ENCODE peak calls at places on chromosomes 13 and 19, in six cellular contexts. One of them, this sample, is unnamed.
A peak's percentile ranks its signal among the peaks of the same experiment; 100 is the strongest.

GRCh38 chr13:26562538-26562890 is 5.0 kb downstream of the WASF3 start:
- DNase-seq in H9: no peak
- DNase-seq in H1: no peak
- DNase-seq in mesendoderm: peak; percentile 7
- DNase-seq in mesenchymal stem cell: peak; percentile 38
- DNase-seq in IMR-90: peak; percentile 28
- DNase-seq in this sample: no peak

GRCh38 chr19:30305346-30306060 is 66.7 kb upstream of the ZNF536 start:
- DNase-seq in H9: no peak
- DNase-seq in H1: no peak
- DNase-seq in mesendoderm: no peak
- DNase-seq in mesenchymal stem cell: no peak
- DNase-seq in IMR-90: no peak
- DNase-seq in this sample: no peak

GRCh38 chr13:67223742-67224141 is 6.4 kb downstream of the PCDH9 start:
- DNase-seq in H9: no peak
- DNase-seq in H1: no peak
- DNase-seq in mesendoderm: no peak
- DNase-seq in mesenchymal stem cell: no peak
- DNase-seq in IMR-90: peak; percentile 32
- DNase-seq in this sample: no peak

GRCh38 chr13:51297556-51297955 is 41.9 kb upstream of the SERPINE3 start:
- DNase-seq in H9: no peak
- DNase-seq in H1: no peak
- DNase-seq in mesendoderm: peak; percentile 44
- DNase-seq in mesenchymal stem cell: no peak
- DNase-seq in IMR-90: no peak
- DNase-seq in this sample: no peak

GRCh38 chr13:42970824-42971669 is 21.0 kb downstream of the EPSTI1 start:
- DNase-seq in H9: peak; percentile 48
- DNase-seq in H1: peak; percentile 58
- DNase-seq in mesendoderm: peak; percentile 86
- DNase-seq in mesenchymal stem cell: peak; percentile 51
- DNase-seq in IMR-90: peak; percentile 43
- DNase-seq in this sample: peak; percentile 47

GRCh38 chr13:109821038-109821545 is 34.7 kb upstream of the IRS2 start:
- DNase-seq in H9: no peak
- DNase-seq in H1: no peak
- DNase-seq in mesendoderm: no peak
- DNase-seq in mesenchymal stem cell: no peak
- DNase-seq in IMR-90: no peak
- DNase-seq in this sample: no peak

GRCh38 chr13:114067381-114067885 is 65.0 kb downstream of the RASA3 start:
- DNase-seq in H9: no peak
- DNase-seq in H1: no peak
- DNase-seq in mesendoderm: no peak
- DNase-seq in mesenchymal stem cell: peak; percentile 61
- DNase-seq in IMR-90: peak; percentile 68
- DNase-seq in this sample: no peak

GRCh38 chr19:8615813-8616596 is 5.5 kb upstream of the ADAMTS10 start:
- DNase-seq in H9: peak; percentile 67
- DNase-seq in H1: peak; percentile 87
- DNase-seq in mesendoderm: peak; percentile 66
- DNase-seq in mesenchymal stem cell: peak; percentile 50
- DNase-seq in IMR-90: peak; percentile 55
- DNase-seq in this sample: peak; percentile 64

GRCh38 chr19:16118489-16119033 is 6.9 kb downstream of the RAB8A start:
- DNase-seq in H9: no peak
- DNase-seq in H1: no peak
- DNase-seq in mesendoderm: no peak
- DNase-seq in mesenchymal stem cell: no peak
- DNase-seq in IMR-90: no peak
- DNase-seq in this sample: no peak

GRCh38 chr19:33800012-33800680 is 3.5 kb downstream of the KCTD15 start:
- DNase-seq in H9: no peak
- DNase-seq in H1: no peak
- DNase-seq in mesendoderm: no peak
- DNase-seq in mesenchymal stem cell: no peak
- DNase-seq in IMR-90: no peak
- DNase-seq in this sample: no peak

GRCh38 chr19:1755467-1756155 is 2.3 kb downstream of the ONECUT3 start:
- DNase-seq in H9: no peak
- DNase-seq in H1: peak; percentile 68
- DNase-seq in mesendoderm: no peak
- DNase-seq in mesenchymal stem cell: no peak
- DNase-seq in IMR-90: no peak
- DNase-seq in this sample: no peak

GRCh38 chr19:40205760-40206159 is 12.4 kb downstream of the TTC9B start:
- DNase-seq in H9: peak; percentile 41
- DNase-seq in H1: no peak
- DNase-seq in mesendoderm: no peak
- DNase-seq in mesenchymal stem cell: no peak
- DNase-seq in IMR-90: no peak
- DNase-seq in this sample: no peak

GRCh38 chr13:41622545-41623429 is 165.4 kb downstream of the RGCC start:
- DNase-seq in H9: no peak
- DNase-seq in H1: no peak
- DNase-seq in mesendoderm: no peak
- DNase-seq in mesenchymal stem cell: peak; percentile 51
- DNase-seq in IMR-90: peak; percentile 59
- DNase-seq in this sample: no peak
- H2BK120ac ChIP-seq in H9: no peak overlapping the region
- H2BK120ac ChIP-seq in H1: no peak overlapping the region
- H2BK120ac ChIP-seq in mesendoderm: no peak overlapping the region
- H2BK120ac ChIP-seq in mesenchymal stem cell: no peak overlapping the region
- H2BK120ac ChIP-seq in IMR-90: peak overlapping the region; percentile 80
- H2BK120ac ChIP-seq in this sample: no peak overlapping the region

DNA sequence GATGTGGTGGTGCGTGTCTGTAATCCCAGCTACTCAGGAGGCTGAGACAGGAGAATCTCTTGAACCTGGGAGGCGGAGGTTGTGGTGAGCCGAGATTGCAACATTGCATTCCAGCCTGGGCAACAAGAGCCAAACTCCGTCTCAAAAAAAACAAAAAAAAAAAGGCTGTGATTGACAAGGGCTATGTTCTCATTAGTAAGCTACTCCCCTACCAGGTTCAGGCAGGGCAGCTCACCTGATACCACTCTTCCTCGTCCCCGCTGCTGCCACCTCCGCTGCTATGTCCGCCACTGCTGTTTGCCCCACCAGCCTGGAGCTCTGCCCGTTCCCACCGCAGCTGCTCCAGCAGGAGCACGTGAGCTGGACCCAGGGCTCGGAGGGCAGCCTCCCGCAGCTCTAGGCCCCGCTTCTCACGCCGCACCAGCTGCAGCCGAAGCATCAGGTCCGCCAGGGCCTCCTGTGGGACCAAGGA is 9.4 kb downstream of the USHBP1 start:
- DNase-seq in H9: peak; percentile 65
- DNase-seq in H1: no peak
- DNase-seq in mesendoderm: no peak
- DNase-seq in mesenchymal stem cell: no peak
- DNase-seq in IMR-90: no peak
- DNase-seq in this sample: no peak
- H2BK120ac ChIP-seq in H9: no peak overlapping the region
- H2BK120ac ChIP-seq in H1: no peak overlapping the region
- H2BK120ac ChIP-seq in mesendoderm: no peak overlapping the region
- H2BK120ac ChIP-seq in mesenchymal stem cell: no peak overlapping the region
- H2BK120ac ChIP-seq in IMR-90: no peak overlapping the region
- H2BK120ac ChIP-seq in this sample: no peak overlapping the region

GRCh38 chr13:20416223-20416622 is 109.4 kb downstream of the CRYL1 start:
- DNase-seq in H9: no peak
- DNase-seq in H1: no peak
- DNase-seq in mesendoderm: no peak
- DNase-seq in mesenchymal stem cell: no peak
- DNase-seq in IMR-90: no peak
- DNase-seq in this sample: no peak
- H2BK120ac ChIP-seq in H9: no peak overlapping the region
- H2BK120ac ChIP-seq in H1: no peak overlapping the region
- H2BK120ac ChIP-seq in mesendoderm: no peak overlapping the region
- H2BK120ac ChIP-seq in mesenchymal stem cell: no peak overlapping the region
- H2BK120ac ChIP-seq in IMR-90: no peak overlapping the region
- H2BK120ac ChIP-seq in this sample: no peak overlapping the region

GRCh38 chr19:42435316-42435715 is 7.4 kb downstream of the CXCL17 start:
- DNase-seq in H9: no peak
- DNase-seq in H1: no peak
- DNase-seq in mesendoderm: no peak
- DNase-seq in mesenchymal stem cell: no peak
- DNase-seq in IMR-90: no peak
- DNase-seq in this sample: no peak
- H2BK120ac ChIP-seq in H9: no peak overlapping the region
- H2BK120ac ChIP-seq in H1: no peak overlapping the region
- H2BK120ac ChIP-seq in mesendoderm: no peak overlapping the region
- H2BK120ac ChIP-seq in mesenchymal stem cell: no peak overlapping the region
- H2BK120ac ChIP-seq in IMR-90: no peak overlapping the region
- H2BK120ac ChIP-seq in this sample: no peak overlapping the region

DNA sequence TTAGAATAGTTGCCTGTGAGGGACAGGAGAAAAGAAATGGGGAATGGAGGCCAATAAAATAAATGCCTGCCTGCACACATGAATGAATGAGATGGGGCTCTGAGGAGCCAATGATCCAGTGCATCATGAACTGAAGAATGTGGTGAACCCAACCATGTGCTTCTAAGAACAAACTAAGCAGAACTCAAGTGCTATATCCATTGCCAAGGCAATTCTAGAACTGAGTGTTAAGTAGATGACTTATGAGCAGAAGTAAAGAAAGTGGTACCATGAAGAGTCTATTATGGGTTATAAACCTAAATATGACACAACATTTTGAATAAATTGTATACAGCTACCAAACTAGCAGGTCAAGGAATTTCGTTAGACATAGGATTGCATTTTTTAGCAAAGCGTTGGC is 186.1 kb downstream of the KATNAL1 start:
- DNase-seq in H9: no peak
- DNase-seq in H1: no peak
- DNase-seq in mesendoderm: no peak
- DNase-seq in mesenchymal stem cell: no peak
- DNase-seq in IMR-90: no peak
- DNase-seq in this sample: no peak
- H2BK120ac ChIP-seq in H9: no peak overlapping the region
- H2BK120ac ChIP-seq in H1: no peak overlapping the region
- H2BK120ac ChIP-seq in mesendoderm: no peak overlapping the region
- H2BK120ac ChIP-seq in mesenchymal stem cell: no peak overlapping the region
- H2BK120ac ChIP-seq in IMR-90: no peak overlapping the region
- H2BK120ac ChIP-seq in this sample: no peak overlapping the region

GRCh38 chr19:17859533-17860330 is at the start of gene RPL18A:
- DNase-seq in H9: peak; percentile 100
- DNase-seq in H1: peak; percentile 91
- DNase-seq in mesendoderm: peak; percentile 100
- DNase-seq in mesenchymal stem cell: peak; percentile 100
- DNase-seq in IMR-90: peak; percentile 100
- DNase-seq in this sample: peak; percentile 99
- H2BK120ac ChIP-seq in H9: no peak within 1 kb of the TSS
- H2BK120ac ChIP-seq in H1: peak within 1 kb of the TSS; percentile 31
- H2BK120ac ChIP-seq in mesendoderm: no peak within 1 kb of the TSS
- H2BK120ac ChIP-seq in mesenchymal stem cell: no peak within 1 kb of the TSS
- H2BK120ac ChIP-seq in IMR-90: peak within 1 kb of the TSS; percentile 35
- H2BK120ac ChIP-seq in this sample: no peak within 1 kb of the TSS

GRCh38 chr19:29006057-29006735 is 206.8 kb downstream of the UQCRFS1 start:
- DNase-seq in H9: no peak
- DNase-seq in H1: no peak
- DNase-seq in mesendoderm: no peak
- DNase-seq in mesenchymal stem cell: no peak
- DNase-seq in IMR-90: peak; percentile 57
- DNase-seq in this sample: no peak
- H2BK120ac ChIP-seq in H9: no peak overlapping the region
- H2BK120ac ChIP-seq in H1: no peak overlapping the region
- H2BK120ac ChIP-seq in mesendoderm: no peak overlapping the region
- H2BK120ac ChIP-seq in mesenchymal stem cell: no peak overlapping the region
- H2BK120ac ChIP-seq in IMR-90: no peak overlapping the region
- H2BK120ac ChIP-seq in this sample: no peak overlapping the region

GRCh38 chr19:50329146-50329925 is at the start of gene KCNC3:
- DNase-seq in H9: peak; percentile 100
- DNase-seq in H1: peak; percentile 98
- DNase-seq in mesendoderm: peak; percentile 100
- DNase-seq in mesenchymal stem cell: peak; percentile 82
- DNase-seq in IMR-90: peak; percentile 83
- DNase-seq in this sample: peak; percentile 100

GRCh38 chr19:50332264-50333038 is 3.3 kb upstream of the KCNC3 start:
- DNase-seq in H9: peak; percentile 73
- DNase-seq in H1: peak; percentile 66
- DNase-seq in mesendoderm: peak; percentile 92
- DNase-seq in mesenchymal stem cell: no peak
- DNase-seq in IMR-90: no peak
- DNase-seq in this sample: no peak

GRCh38 chr19:50332014-50332263 is 2.8 kb upstream of the KCNC3 start:
- DNase-seq in H9: no peak
- DNase-seq in H1: no peak
- DNase-seq in mesendoderm: no peak
- DNase-seq in mesenchymal stem cell: no peak
- DNase-seq in IMR-90: no peak
- DNase-seq in this sample: no peak

GRCh38 chr19:50331187-50332013 is 2.2 kb upstream of the KCNC3 start:
- DNase-seq in H9: peak; percentile 82
- DNase-seq in H1: peak; percentile 61
- DNase-seq in mesendoderm: peak; percentile 90
- DNase-seq in mesenchymal stem cell: no peak
- DNase-seq in IMR-90: no peak
- DNase-seq in this sample: no peak

GRCh38 chr19:50330365-50331078 is 1.3 kb upstream of the KCNC3 start:
- DNase-seq in H9: peak; percentile 96
- DNase-seq in H1: peak; percentile 95
- DNase-seq in mesendoderm: peak; percentile 95
- DNase-seq in mesenchymal stem cell: no peak
- DNase-seq in IMR-90: peak; percentile 1
- DNase-seq in this sample: peak; percentile 95
- H2BK120ac ChIP-seq in H9: no peak overlapping the region
- H2BK120ac ChIP-seq in H1: no peak overlapping the region
- H2BK120ac ChIP-seq in mesendoderm: no peak overlapping the region
- H2BK120ac ChIP-seq in mesenchymal stem cell: no peak overlapping the region
- H2BK120ac ChIP-seq in IMR-90: no peak overlapping the region
- H2BK120ac ChIP-seq in this sample: no peak overlapping the region

DNA sequence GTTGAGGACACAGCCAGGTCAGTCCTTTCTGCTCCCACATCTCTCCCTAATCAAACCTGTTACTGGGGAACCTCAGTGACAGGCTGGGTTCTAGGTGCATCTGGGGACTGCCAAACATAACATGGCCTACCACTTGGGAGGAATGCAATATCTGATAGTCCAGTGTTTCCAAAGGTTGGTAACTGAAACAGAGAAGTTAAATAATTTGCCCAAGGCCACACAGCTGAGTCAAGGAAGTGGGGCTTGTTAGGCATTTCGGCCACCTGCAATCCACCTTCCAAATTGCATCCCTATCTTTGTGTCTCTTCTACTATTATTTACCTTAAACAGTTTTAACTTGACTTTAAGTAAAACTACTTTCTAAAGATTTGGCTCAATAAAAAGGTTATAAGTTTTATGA is 731.3 kb downstream of the UQCRFS1 start:
- DNase-seq in H9: no peak
- DNase-seq in H1: no peak
- DNase-seq in mesendoderm: no peak
- DNase-seq in mesenchymal stem cell: no peak
- DNase-seq in IMR-90: no peak
- DNase-seq in this sample: no peak
- H2BK120ac ChIP-seq in H9: no peak overlapping the region
- H2BK120ac ChIP-seq in H1: peak overlapping the region; percentile 63
- H2BK120ac ChIP-seq in mesendoderm: no peak overlapping the region
- H2BK120ac ChIP-seq in mesenchymal stem cell: no peak overlapping the region
- H2BK120ac ChIP-seq in IMR-90: no peak overlapping the region
- H2BK120ac ChIP-seq in this sample: no peak overlapping the region

GRCh38 chr19:45782162-45782623 is at the start of gene DMPK:
- DNase-seq in H9: peak; percentile 30
- DNase-seq in H1: no peak
- DNase-seq in mesendoderm: no peak
- DNase-seq in mesenchymal stem cell: peak; percentile 60
- DNase-seq in IMR-90: no peak
- DNase-seq in this sample: no peak
- H2BK120ac ChIP-seq in H9: no peak within 1 kb of the TSS
- H2BK120ac ChIP-seq in H1: no peak within 1 kb of the TSS
- H2BK120ac ChIP-seq in mesendoderm: no peak within 1 kb of the TSS
- H2BK120ac ChIP-seq in mesenchymal stem cell: peak within 1 kb of the TSS; percentile 94
- H2BK120ac ChIP-seq in IMR-90: peak within 1 kb of the TSS; percentile 96
- H2BK120ac ChIP-seq in this sample: peak within 1 kb of the TSS; percentile 51